ENCODE peak calls at places on chromosome 16, in ten cellular contexts. F is HEK293T; J is HuH-7; O is NCI-H1092 treated with DMSO at 0.1 percent for 48 hours; Y is activated T-cell treated with anti-CD3 and anti-CD28 coated beads for 1 hour; W is OCI-LY7; L is stimulated activated CD8-positive, alpha-beta memory T cell treated with anti-CD3 and anti-CD28 coated beads, Interleukin-12 subunit alpha, Interleukin-12 subunit beta, amount 100 ng/mL, for 4 hours; M is mucosa of descending colon; B is vagina; P is MG63. X is an unnamed sample.
A peak's percentile ranks its signal among the peaks of the same experiment; 100 is the strongest.

GRCh38 chr16:69057400-69058378 is 47.8 kb upstream of the HAS3 start:
- DNase-seq in O (peak; percentile 40), M (peak; percentile 12), F (no peak), J (no peak), B (no peak), W (no peak), L (no peak), P (peak; percentile 88), Y (no peak), X (no peak)

GRCh38 chr16:2603165-2604015 is 65.6 kb downstream of the PDPK1 start:
- DNase-seq in J (peak; percentile 99), W (peak; percentile 94), P (peak; percentile 99), Y (peak; percentile 56), B (no peak), F (peak; percentile 99), M (peak; percentile 95), L (peak; percentile 76), O (peak; percentile 96), X (peak; percentile 94)

GRCh38 chr16:80051040-80051439 is 450.5 kb upstream of the MAF start:
- DNase-seq in Y (no peak), F (no peak), O (no peak), B (no peak), J (no peak), W (no peak), L (no peak), M (no peak), P (no peak), X (no peak)

GRCh38 chr16:72023962-72024361 is 15.4 kb downstream of the DHODH start:
- DNase-seq in B (no peak), L (no peak), P (no peak), F (no peak), J (no peak), O (no peak), Y (no peak), M (no peak), W (no peak), X (no peak)

GRCh38 chr16:83059237-83059636 is 432.5 kb downstream of the CDH13 start:
- DNase-seq in M (no peak), W (no peak), L (no peak), J (no peak), O (no peak), P (no peak), Y (no peak), B (no peak), F (no peak), X (no peak)

GRCh38 chr16:18969050-18969854 is 14.5 kb upstream of the TMC7 start:
- DNase-seq in L (peak; percentile 56), F (peak; percentile 88), Y (peak; percentile 77), P (peak; percentile 77), M (peak; percentile 83), W (peak; percentile 73), J (peak; percentile 76), B (no peak), O (peak; percentile 72), X (peak; percentile 71)

GRCh38 chr16:89893642-89894548 is 20.5 kb downstream of the TCF25 start:
- DNase-seq in F (no peak), O (no peak), Y (no peak), W (no peak), P (no peak), J (no peak), M (no peak), B (no peak), L (no peak), X (no peak)

GRCh38 chr16:72739577-72739976 is 308.4 kb downstream of the ZFHX3 start:
- DNase-seq in L (no peak), J (no peak), Y (no peak), M (no peak), O (no peak), B (no peak), F (no peak), W (no peak), P (no peak), X (no peak)

GRCh38 chr16:87723224-87723619 is 42.6 kb downstream of the KLHDC4 start:
- DNase-seq in L (no peak), M (no peak), W (peak; percentile 97), O (peak; percentile 97), P (peak; percentile 70), J (no peak), B (no peak), Y (no peak), F (no peak), X (no peak)

X was measured in NT2/D1.